ENCODE peak calls at places on chromosomes 12 and 14, in seven cellular contexts. One of them, this sample, is unnamed.

GRCh38 chr14:22882529-22883190 is 362 bp upstream of the REM2 start:
- DNase-seq in cardiac fibroblast: peak; percentile 39
- DNase-seq in right lobe of liver: no peak
- DNase-seq in tibial nerve: no peak
- DNase-seq in OCI-LY7: peak; percentile 76
- DNase-seq in AG04450: no peak
- DNase-seq in fibroblast of the aortic adventitia: peak; percentile 18
- DNase-seq in this sample: peak; percentile 13

GRCh38 chr14:101400815-101401214 is 160.5 kb upstream of the DIO3 start:
- DNase-seq in cardiac fibroblast: peak; percentile 57
- DNase-seq in right lobe of liver: no peak
- DNase-seq in tibial nerve: no peak
- DNase-seq in OCI-LY7: no peak
- DNase-seq in AG04450: no peak
- DNase-seq in fibroblast of the aortic adventitia: peak; percentile 1
- DNase-seq in this sample: no peak

GRCh38 chr12:74415633-74416032 is 122.0 kb upstream of the ATXN7L3B start:
- DNase-seq in cardiac fibroblast: peak; percentile 17
- DNase-seq in right lobe of liver: no peak
- DNase-seq in tibial nerve: no peak
- DNase-seq in OCI-LY7: peak; percentile 41
- DNase-seq in AG04450: no peak
- DNase-seq in fibroblast of the aortic adventitia: peak; percentile 22
- DNase-seq in this sample: no peak

GRCh38 chr14:50321009-50321660 is 9.0 kb downstream of the DMAC2L start:
- DNase-seq in cardiac fibroblast: peak; percentile 96
- DNase-seq in right lobe of liver: peak; percentile 65
- DNase-seq in tibial nerve: no peak
- DNase-seq in OCI-LY7: peak; percentile 80
- DNase-seq in AG04450: peak; percentile 86
- DNase-seq in fibroblast of the aortic adventitia: peak; percentile 94
- DNase-seq in this sample: peak; percentile 90

GRCh38 chr12:128267651-128268347 is 829 bp downstream of the TMEM132C start:
- DNase-seq in cardiac fibroblast: no peak
- DNase-seq in right lobe of liver: no peak
- DNase-seq in tibial nerve: no peak
- DNase-seq in OCI-LY7: no peak
- DNase-seq in AG04450: no peak
- DNase-seq in fibroblast of the aortic adventitia: no peak
- DNase-seq in this sample: no peak

GRCh38 chr12:92079054-92079385 is 66.6 kb downstream of the BTG1 start:
- DNase-seq in cardiac fibroblast: peak; percentile 31
- DNase-seq in right lobe of liver: no peak
- DNase-seq in tibial nerve: no peak
- DNase-seq in OCI-LY7: no peak
- DNase-seq in AG04450: no peak
- DNase-seq in fibroblast of the aortic adventitia: peak; percentile 50
- DNase-seq in this sample: no peak

GRCh38 chr12:5503774-5504173 is 71.9 kb downstream of the NTF3 start:
- DNase-seq in cardiac fibroblast: no peak
- DNase-seq in right lobe of liver: no peak
- DNase-seq in tibial nerve: no peak
- DNase-seq in OCI-LY7: no peak
- DNase-seq in AG04450: no peak
- DNase-seq in fibroblast of the aortic adventitia: no peak
- DNase-seq in this sample: no peak

GRCh38 chr14:64109821-64110554 is 184.2 kb downstream of the ESR2 start:
- DNase-seq in cardiac fibroblast: peak; percentile 6
- DNase-seq in right lobe of liver: no peak
- DNase-seq in tibial nerve: no peak
- DNase-seq in OCI-LY7: no peak
- DNase-seq in AG04450: peak; percentile 6
- DNase-seq in fibroblast of the aortic adventitia: peak; percentile 11
- DNase-seq in this sample: no peak

GRCh38 chr12:64039285-64039871 is 182.7 kb downstream of the KICS2 start:
- DNase-seq in cardiac fibroblast: peak; percentile 59
- DNase-seq in right lobe of liver: no peak
- DNase-seq in tibial nerve: no peak
- DNase-seq in OCI-LY7: no peak
- DNase-seq in AG04450: peak; percentile 23
- DNase-seq in fibroblast of the aortic adventitia: peak; percentile 71
- DNase-seq in this sample: no peak

GRCh38 chr14:32513571-32514009 is 184.5 kb downstream of the AKAP6 start:
- DNase-seq in cardiac fibroblast: peak; percentile 44
- DNase-seq in right lobe of liver: no peak
- DNase-seq in tibial nerve: no peak
- DNase-seq in OCI-LY7: no peak
- DNase-seq in AG04450: no peak
- DNase-seq in fibroblast of the aortic adventitia: peak; percentile 46
- DNase-seq in this sample: no peak

GRCh38 chr14:33617154-33617553 is 333.7 kb downstream of the EGLN3 start:
- DNase-seq in cardiac fibroblast: peak; percentile 71
- DNase-seq in right lobe of liver: no peak
- DNase-seq in tibial nerve: no peak
- DNase-seq in OCI-LY7: no peak
- DNase-seq in AG04450: no peak
- DNase-seq in fibroblast of the aortic adventitia: peak; percentile 76
- DNase-seq in this sample: peak; percentile 75

GRCh38 chr12:52005903-52006703 is 643 bp upstream of the TAMALIN start:
- DNase-seq in cardiac fibroblast: no peak
- DNase-seq in right lobe of liver: no peak
- DNase-seq in tibial nerve: no peak
- DNase-seq in OCI-LY7: peak; percentile 61
- DNase-seq in AG04450: no peak
- DNase-seq in fibroblast of the aortic adventitia: no peak
- DNase-seq in this sample: no peak

GRCh38 chr12:15997910-15998309 is 86.8 kb downstream of the DERA start:
- DNase-seq in cardiac fibroblast: no peak
- DNase-seq in right lobe of liver: no peak
- DNase-seq in tibial nerve: no peak
- DNase-seq in OCI-LY7: no peak
- DNase-seq in AG04450: no peak
- DNase-seq in fibroblast of the aortic adventitia: no peak
- DNase-seq in this sample: no peak

GRCh38 chr12:92408072-92408900 is 262.6 kb upstream of the BTG1 start:
- DNase-seq in cardiac fibroblast: peak; percentile 41
- DNase-seq in right lobe of liver: peak; percentile 73
- DNase-seq in tibial nerve: no peak
- DNase-seq in OCI-LY7: peak; percentile 81
- DNase-seq in AG04450: no peak
- DNase-seq in fibroblast of the aortic adventitia: peak; percentile 30
- DNase-seq in this sample: no peak

GRCh38 chr12:65902504-65902903 is 78.2 kb downstream of the HMGA2 start:
- DNase-seq in cardiac fibroblast: peak; percentile 67
- DNase-seq in right lobe of liver: no peak
- DNase-seq in tibial nerve: no peak
- DNase-seq in OCI-LY7: no peak
- DNase-seq in AG04450: no peak
- DNase-seq in fibroblast of the aortic adventitia: peak; percentile 72
- DNase-seq in this sample: peak; percentile 63

GRCh38 chr12:124856132-124856841 is 7.4 kb downstream of the SCARB1 start:
- DNase-seq in cardiac fibroblast: no peak
- DNase-seq in right lobe of liver: no peak
- DNase-seq in tibial nerve: no peak
- DNase-seq in OCI-LY7: peak; percentile 48
- DNase-seq in AG04450: no peak
- DNase-seq in fibroblast of the aortic adventitia: no peak
- DNase-seq in this sample: no peak

DNA sequence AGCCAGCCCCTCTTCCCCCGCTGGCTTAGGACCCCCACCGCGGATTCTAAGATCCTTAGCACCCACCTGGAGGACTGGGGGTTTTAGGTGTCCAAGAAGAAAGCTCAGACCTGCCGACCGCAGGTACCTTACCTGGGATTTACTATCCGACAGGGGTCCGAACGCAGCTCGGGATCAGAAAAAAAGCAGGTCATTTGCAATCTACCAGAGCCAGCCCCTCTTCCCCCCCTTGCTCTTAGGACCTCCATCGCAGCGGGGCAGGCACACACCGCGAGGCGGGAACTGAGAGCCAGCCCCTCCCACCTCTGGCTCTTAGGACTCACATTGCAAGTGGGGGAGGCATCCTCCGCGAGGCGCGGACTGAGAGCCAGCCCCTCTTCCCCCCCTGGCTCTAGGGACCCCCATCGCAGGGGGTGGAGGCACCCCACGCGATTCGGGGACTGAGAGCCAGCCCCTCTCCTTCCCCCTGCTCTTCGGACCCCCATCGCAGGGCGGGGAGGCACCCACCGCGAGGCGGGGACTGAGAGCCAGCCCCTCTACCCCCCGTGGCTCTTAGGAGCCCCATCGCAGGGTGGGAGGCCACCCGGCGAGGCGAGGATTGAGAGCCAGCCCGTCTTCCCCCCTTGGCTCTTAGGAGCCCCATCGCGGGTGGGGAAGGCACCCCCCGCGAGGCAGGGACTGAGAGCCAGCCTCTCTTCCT is 45.3 kb downstream of the DDX11 start:
- DNase-seq in cardiac fibroblast: peak; percentile 6
- DNase-seq in right lobe of liver: no peak
- DNase-seq in tibial nerve: no peak
- DNase-seq in OCI-LY7: peak; percentile 73
- DNase-seq in AG04450: no peak
- DNase-seq in fibroblast of the aortic adventitia: no peak
- DNase-seq in this sample: no peak
- H3K4me3 ChIP-seq in cardiac fibroblast: no peak overlapping the region
- H3K4me3 ChIP-seq in right lobe of liver: no peak overlapping the region
- H3K4me3 ChIP-seq in tibial nerve: peak overlapping the region; percentile 14
- H3K4me3 ChIP-seq in OCI-LY7: peak overlapping the region; percentile 63
- H3K4me3 ChIP-seq in AG04450: peak overlapping the region; percentile 10
- H3K4me3 ChIP-seq in fibroblast of the aortic adventitia: no peak overlapping the region
- H3K4me3 ChIP-seq in this sample: peak overlapping the region; percentile 43

DNA sequence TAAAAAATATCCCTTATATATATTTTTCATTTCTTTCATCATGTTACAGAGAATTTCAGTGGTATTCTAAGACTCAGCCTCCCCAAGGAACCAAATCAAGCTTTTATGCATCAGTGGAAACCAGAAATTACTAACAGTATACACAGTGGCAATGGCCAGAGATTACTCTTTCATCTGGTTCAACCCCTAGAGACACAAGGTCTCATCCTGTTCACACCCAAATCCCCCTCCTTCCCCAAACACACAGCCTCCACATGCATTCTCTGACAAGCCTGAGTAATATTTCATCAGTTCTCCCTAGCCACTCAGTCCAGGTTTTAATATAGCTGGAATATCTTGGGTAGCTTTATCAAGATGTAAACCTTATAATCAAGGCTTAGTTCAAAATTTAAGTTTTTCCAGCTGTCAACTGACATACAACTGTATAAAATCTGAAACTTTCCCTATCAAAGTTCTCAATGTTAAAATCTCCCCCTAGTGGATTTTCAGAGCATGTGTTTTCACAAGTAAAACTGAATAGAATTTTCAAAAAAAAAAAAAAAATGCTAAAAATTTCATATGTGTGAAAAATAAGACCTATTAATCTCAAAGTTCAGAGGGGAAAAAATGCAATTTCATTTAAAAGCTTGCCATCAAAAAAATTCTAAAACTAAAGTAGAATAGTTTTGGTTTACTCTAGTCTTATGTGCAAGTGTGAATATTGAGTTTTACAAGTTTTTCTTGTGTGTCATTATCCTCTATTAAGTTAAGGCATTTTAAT is 10.5 kb upstream of the SSTR1 start:
- DNase-seq in cardiac fibroblast: peak; percentile 14
- DNase-seq in right lobe of liver: no peak
- DNase-seq in tibial nerve: no peak
- DNase-seq in OCI-LY7: peak; percentile 74
- DNase-seq in AG04450: no peak
- DNase-seq in fibroblast of the aortic adventitia: peak; percentile 4
- DNase-seq in this sample: no peak
- H3K4me3 ChIP-seq in cardiac fibroblast: no peak overlapping the region
- H3K4me3 ChIP-seq in right lobe of liver: no peak overlapping the region
- H3K4me3 ChIP-seq in tibial nerve: no peak overlapping the region
- H3K4me3 ChIP-seq in OCI-LY7: no peak overlapping the region
- H3K4me3 ChIP-seq in AG04450: no peak overlapping the region
- H3K4me3 ChIP-seq in fibroblast of the aortic adventitia: no peak overlapping the region
- H3K4me3 ChIP-seq in this sample: no peak overlapping the region

DNA sequence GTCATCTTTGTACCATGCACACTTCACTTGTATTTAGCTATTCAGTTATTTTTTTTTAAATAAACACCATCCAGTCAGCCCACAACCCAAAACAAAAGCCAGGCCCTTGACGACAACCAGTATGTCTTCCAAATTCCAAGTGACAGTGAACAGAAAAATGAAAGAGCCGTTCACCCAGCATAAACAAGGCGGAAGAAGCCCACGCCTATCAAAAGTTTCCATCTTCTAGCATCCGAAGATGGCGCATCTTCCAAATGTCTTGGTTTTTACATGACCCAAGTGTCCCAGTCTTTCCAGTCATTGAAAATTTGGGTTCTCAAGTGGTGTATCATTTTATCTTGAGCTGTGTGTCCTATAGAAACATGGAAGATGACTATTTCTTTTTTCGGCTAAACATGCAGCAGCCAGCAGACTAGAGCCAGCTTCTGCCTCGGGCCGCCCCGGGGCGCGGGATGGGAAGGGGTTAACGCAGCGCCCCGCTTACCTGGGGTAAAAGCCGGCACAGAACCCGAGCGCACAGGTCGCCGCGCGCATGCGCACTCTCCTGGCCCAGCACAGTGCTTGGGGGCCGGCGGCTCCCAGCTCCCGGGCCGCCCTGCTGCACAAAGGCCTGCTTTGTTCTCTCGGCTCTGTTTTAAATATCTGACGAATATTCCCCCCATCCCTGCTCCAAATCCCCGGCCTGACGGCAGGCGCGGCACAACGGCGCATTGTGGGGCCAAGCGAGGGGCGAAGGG is 164.8 kb downstream of the ZFP36L1 start:
- DNase-seq in cardiac fibroblast: peak; percentile 44
- DNase-seq in right lobe of liver: peak; percentile 86
- DNase-seq in tibial nerve: no peak
- DNase-seq in OCI-LY7: no peak
- DNase-seq in AG04450: no peak
- DNase-seq in fibroblast of the aortic adventitia: no peak
- DNase-seq in this sample: no peak
- H3K4me3 ChIP-seq in cardiac fibroblast: no peak overlapping the region
- H3K4me3 ChIP-seq in right lobe of liver: peak overlapping the region; percentile 32
- H3K4me3 ChIP-seq in tibial nerve: peak overlapping the region; percentile 23
- H3K4me3 ChIP-seq in OCI-LY7: no peak overlapping the region
- H3K4me3 ChIP-seq in AG04450: no peak overlapping the region
- H3K4me3 ChIP-seq in fibroblast of the aortic adventitia: no peak overlapping the region
- H3K4me3 ChIP-seq in this sample: no peak overlapping the region

GRCh38 chr12:67519824-67520433 is 128.6 kb upstream of the DYRK2 start:
- DNase-seq in cardiac fibroblast: no peak
- DNase-seq in right lobe of liver: no peak
- DNase-seq in tibial nerve: no peak
- DNase-seq in OCI-LY7: no peak
- DNase-seq in AG04450: no peak
- DNase-seq in fibroblast of the aortic adventitia: no peak
- DNase-seq in this sample: no peak

GRCh38 chr12:67525500-67525884 is 123.1 kb upstream of the DYRK2 start:
- DNase-seq in cardiac fibroblast: no peak
- DNase-seq in right lobe of liver: no peak
- DNase-seq in tibial nerve: no peak
- DNase-seq in OCI-LY7: no peak
- DNase-seq in AG04450: no peak
- DNase-seq in fibroblast of the aortic adventitia: no peak
- DNase-seq in this sample: no peak

GRCh38 chr12:67520611-67521010 is 127.9 kb upstream of the DYRK2 start:
- DNase-seq in cardiac fibroblast: no peak
- DNase-seq in right lobe of liver: no peak
- DNase-seq in tibial nerve: no peak
- DNase-seq in OCI-LY7: no peak
- DNase-seq in AG04450: no peak
- DNase-seq in fibroblast of the aortic adventitia: no peak
- DNase-seq in this sample: no peak

GRCh38 chr12:67524861-67525499 is 123.6 kb upstream of the DYRK2 start:
- DNase-seq in cardiac fibroblast: no peak
- DNase-seq in right lobe of liver: no peak
- DNase-seq in tibial nerve: no peak
- DNase-seq in OCI-LY7: no peak
- DNase-seq in AG04450: no peak
- DNase-seq in fibroblast of the aortic adventitia: no peak
- DNase-seq in this sample: no peak

GRCh38 chr12:67522222-67522621 is 126.3 kb upstream of the DYRK2 start:
- DNase-seq in cardiac fibroblast: no peak
- DNase-seq in right lobe of liver: no peak
- DNase-seq in tibial nerve: no peak
- DNase-seq in OCI-LY7: no peak
- DNase-seq in AG04450: no peak
- DNase-seq in fibroblast of the aortic adventitia: no peak
- DNase-seq in this sample: no peak
- H3K4me3 ChIP-seq in cardiac fibroblast: no peak overlapping the region
- H3K4me3 ChIP-seq in right lobe of liver: no peak overlapping the region
- H3K4me3 ChIP-seq in tibial nerve: no peak overlapping the region
- H3K4me3 ChIP-seq in OCI-LY7: no peak overlapping the region
- H3K4me3 ChIP-seq in AG04450: no peak overlapping the region
- H3K4me3 ChIP-seq in fibroblast of the aortic adventitia: no peak overlapping the region
- H3K4me3 ChIP-seq in this sample: no peak overlapping the region

This sample was measured in skeletal muscle cell.